ENCODE peak calls at places on chromosomes 3 and 15, in eight cellular contexts. K is heart left ventricle, Y is A673, S is nephron progenitor cell, E is brain microvascular endothelial cell, Z is astrocyte of the spinal cord, T is choroid plexus epithelial cell, G is fibroblast of pulmonary artery. O is an unnamed sample.

GRCh38 chr3:84566256-84566655 is 392.5 kb upstream of the CADM2 start:
- DNase-seq in K (no peak), Y (no peak), S (no peak), E (no peak), Z (no peak), T (no peak), G (no peak), O (no peak)

GRCh38 chr3:7095116-7095515 is 234.2 kb downstream of the GRM7 start:
- DNase-seq in K (no peak), Y (peak; percentile 73), S (no peak), E (no peak), Z (peak; percentile 32), T (no peak), G (no peak), O (no peak)

GRCh38 chr3:33117461-33117860 is 3.6 kb downstream of the CRTAP start:
- DNase-seq in K (no peak), Y (no peak), S (no peak), E (no peak), Z (no peak), T (no peak), G (no peak), O (no peak)

GRCh38 chr3:186220886-186221285 is 112.0 kb upstream of the ETV5 start:
- DNase-seq in K (peak; percentile 40), Y (no peak), S (no peak), E (no peak), Z (no peak), T (peak; percentile 29), G (no peak), O (no peak)

GRCh38 chr3:197525706-197526105 is 30.1 kb downstream of the BDH1 start:
- DNase-seq in K (no peak), Y (peak; percentile 61), S (no peak), E (peak; percentile 28), Z (peak; percentile 39), T (peak; percentile 61), G (peak; percentile 33), O (no peak)

GRCh38 chr3:187976361-187976900 is 177.5 kb upstream of the LPP start:
- DNase-seq in K (no peak), Y (no peak), S (no peak), E (no peak), Z (no peak), T (no peak), G (no peak), O (no peak)

GRCh38 chr3:127162947-127163645 is 29.8 kb upstream of the PRR23E start:
- DNase-seq in K (no peak), Y (peak; percentile 32), S (peak; percentile 92), E (no peak), Z (no peak), T (no peak), G (no peak), O (peak; percentile 9)

GRCh38 chr3:187994221-187995085 is 159.5 kb upstream of the LPP start:
- DNase-seq in K (no peak), Y (no peak), S (no peak), E (peak; percentile 40), Z (peak; percentile 67), T (peak; percentile 63), G (peak; percentile 29), O (no peak)

GRCh38 chr15:84797212-84797611 is 19.9 kb upstream of the ALPK3 start:
- DNase-seq in K (no peak), Y (no peak), S (no peak), E (peak; percentile 88), Z (peak; percentile 86), T (peak; percentile 54), G (peak; percentile 40), O (no peak)

GRCh38 chr3:156795890-156796451 is 30.2 kb upstream of the LEKR1 start:
- DNase-seq in K (no peak), Y (no peak), S (no peak), E (no peak), Z (peak; percentile 59), T (peak; percentile 65), G (no peak), O (no peak)

GRCh38 chr15:57171414-57171813 is 204.9 kb upstream of the CGNL1 start:
- DNase-seq in K (no peak), Y (no peak), S (no peak), E (no peak), Z (no peak), T (no peak), G (no peak), O (no peak)

GRCh38 chr3:100440895-100441294 is 39.6 kb downstream of the LNP1 start:
- DNase-seq in K (no peak), Y (no peak), S (no peak), E (no peak), Z (no peak), T (no peak), G (no peak), O (no peak)

GRCh38 chr15:28977377-28978010 is 91.7 kb downstream of the APBA2 start:
- DNase-seq in K (peak; percentile 64), Y (peak; percentile 46), S (no peak), E (peak; percentile 96), Z (peak; percentile 96), T (peak; percentile 96), G (peak; percentile 96), O (no peak)

GRCh38 chr3:168803536-168803935 is 707.8 kb upstream of the GOLIM4 start:
- DNase-seq in K (no peak), Y (no peak), S (no peak), E (no peak), Z (peak; percentile 8), T (peak; percentile 39), G (peak; percentile 16), O (no peak)

GRCh38 chr15:91465696-91466095 is 365.6 kb downstream of the SV2B start:
- DNase-seq in K (no peak), Y (no peak), S (no peak), E (no peak), Z (no peak), T (no peak), G (no peak), O (no peak)

GRCh38 chr15:38930851-38931572 is 366.4 kb upstream of the RASGRP1 start:
- DNase-seq in K (no peak), Y (no peak), S (no peak), E (no peak), Z (peak; percentile 43), T (peak; percentile 76), G (peak; percentile 51), O (no peak)

GRCh38 chr3:43152649-43153048 is 46.8 kb upstream of the POMGNT2 start:
- DNase-seq in K (no peak), Y (peak; percentile 44), S (no peak), E (no peak), Z (no peak), T (peak; percentile 16), G (peak; percentile 70), O (no peak)

GRCh38 chr3:166661621-166662020 is 718.5 kb downstream of the ZBBX start:
- DNase-seq in K (no peak), Y (no peak), S (no peak), E (no peak), Z (no peak), T (no peak), G (no peak), O (no peak)

GRCh38 chr15:69757186-69757585 is 304.6 kb downstream of the RPLP1 start:
- DNase-seq in K (no peak), Y (no peak), S (no peak), E (no peak), Z (no peak), T (no peak), G (no peak), O (no peak)

GRCh38 chr15:41603941-41604660 is 45.1 kb downstream of the TYRO3 start:
- DNase-seq in K (peak; percentile 71), Y (peak; percentile 82), S (peak; percentile 72), E (peak; percentile 73), Z (peak; percentile 83), T (peak; percentile 91), G (peak; percentile 89), O (no peak)

GRCh38 chr3:113496924-113497323 is 18.0 kb downstream of the SPICE1 start:
- DNase-seq in K (no peak), Y (peak; percentile 19), S (no peak), E (peak; percentile 23), Z (peak; percentile 43), T (peak; percentile 79), G (peak; percentile 68), O (no peak)

GRCh38 chr3:113499081-113499480 is 15.9 kb downstream of the SPICE1 start:
- DNase-seq in K (no peak), Y (no peak), S (no peak), E (no peak), Z (peak; percentile 45), T (peak; percentile 61), G (no peak), O (no peak)

GRCh38 chr3:113498221-113499005 is 16.5 kb downstream of the SPICE1 start:
- DNase-seq in K (no peak), Y (no peak), S (no peak), E (peak; percentile 69), Z (peak; percentile 81), T (peak; percentile 93), G (peak; percentile 74), O (no peak)

DNA sequence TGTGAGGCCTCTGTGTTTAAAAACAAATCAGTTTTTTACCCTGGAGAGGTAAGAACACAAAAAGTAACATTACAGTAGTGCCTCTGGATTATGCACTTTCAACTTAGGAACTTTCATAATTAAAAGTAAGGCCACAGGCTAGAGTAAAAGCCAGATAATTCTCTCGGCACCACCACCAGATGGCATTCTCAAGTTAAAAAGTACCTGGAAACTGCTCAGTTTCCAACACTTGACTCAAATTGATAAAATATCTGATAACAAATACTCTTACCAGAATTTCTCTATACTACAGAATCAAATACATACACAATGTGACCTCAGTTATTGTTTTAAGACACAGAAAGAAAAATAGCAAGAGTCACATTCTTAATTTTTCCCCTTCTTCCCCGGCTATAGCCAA is 19.9 kb downstream of the SPICE1 start:
- DNase-seq in K (no peak), Y (peak; percentile 46), S (peak; percentile 6), E (peak; percentile 35), Z (peak; percentile 43), T (peak; percentile 75), G (peak; percentile 53), O (no peak)
- TF ChIP-seq CTCF in K (no peak), Y (peak; percentile 62), S (peak; percentile 43), E (peak; percentile 57), Z (peak; percentile 47), T (peak; percentile 65), G (peak; percentile 42), O (no peak)

GRCh38 chr15:60340207-60340921 is 57.4 kb downstream of the ANXA2 start:
- DNase-seq in K (no peak), Y (no peak), S (no peak), E (peak; percentile 35), Z (no peak), T (peak; percentile 36), G (no peak), O (no peak)
- TF ChIP-seq CTCF in K (no peak), Y (peak; percentile 18), S (no peak), E (peak; percentile 58), Z (peak; percentile 35), T (peak; percentile 52), G (no peak), O (no peak)

GRCh38 chr3:191244242-191244867 is 45.3 kb downstream of the OSTN start:
- DNase-seq in K (no peak), Y (peak; percentile 40), S (no peak), E (no peak), Z (no peak), T (peak; percentile 53), G (peak; percentile 60), O (no peak)
- TF ChIP-seq CTCF in K (peak; percentile 36), Y (peak; percentile 62), S (peak; percentile 42), E (peak; percentile 25), Z (peak; percentile 41), T (peak; percentile 58), G (peak; percentile 52), O (no peak)

GRCh38 chr3:175662815-175663214 is 803.7 kb downstream of the NAALADL2 start:
- DNase-seq in K (no peak), Y (no peak), S (no peak), E (no peak), Z (no peak), T (no peak), G (no peak), O (no peak)
- TF ChIP-seq CTCF in K (no peak), Y (no peak), S (no peak), E (no peak), Z (no peak), T (no peak), G (no peak), O (no peak)

O was measured in omental fat pad.